ENCODE peak calls at places on chromosome 11, in four cellular contexts. F is DMS153; Q is stimulated activated effector memory CD8-positive, alpha-beta T cell treated with anti-CD3 and anti-CD28 coated beads, Interleukin-12 subunit alpha, Interleukin-12 subunit beta, amount 100 ng/mL, for 72 hours; L is endothelial cell. V is an unnamed sample.

GRCh38 chr11:63888170-63889086 is 28.5 kb downstream of the RCOR2 start:
- DNase-seq in F (peak), Q (peak), L (peak), V (no peak)

GRCh38 chr11:64136767-64137166 is 29.1 kb downstream of the MACROD1 start:
- DNase-seq in F (no peak), Q (no peak), L (no peak), V (no peak)

GRCh38 chr11:75760710-75761493 is 7.7 kb upstream of the DGAT2 start:
- DNase-seq in F (no peak), Q (no peak), L (no peak), V (no peak)

GRCh38 chr11:45513806-45514340 is 151.5 kb downstream of the CHST1 start:
- DNase-seq in F (no peak), Q (no peak), L (no peak), V (no peak)

GRCh38 chr11:33778682-33779081 is 4.4 kb upstream of the FBXO3 start:
- DNase-seq in F (no peak), Q (no peak), L (no peak), V (peak)

GRCh38 chr11:109729761-109730160 is 307.8 kb downstream of the C11orf87 start:
- DNase-seq in F (peak), Q (no peak), L (no peak), V (no peak)

GRCh38 chr11:42591841-42592240 is 720.0 kb upstream of the API5 start:
- DNase-seq in F (no peak), Q (no peak), L (no peak), V (no peak)

GRCh38 chr11:70688142-70688541 is 289.8 kb downstream of the CTTN start:
- DNase-seq in F (no peak), Q (no peak), L (no peak), V (no peak)

GRCh38 chr11:106625566-106625965 is 392.7 kb downstream of the GUCY1A2 start:
- DNase-seq in F (no peak), Q (no peak), L (no peak), V (no peak)

GRCh38 chr11:1873048-1873812 is 18.5 kb downstream of the PRR33 start:
- DNase-seq in F (no peak), Q (no peak), L (no peak), V (no peak)

GRCh38 chr11:78079232-78080083 is at the start of gene NDUFC2:
- DNase-seq in F (peak), Q (peak), L (peak), V (peak)

GRCh38 chr11:45285931-45286632 is at the start of gene SYT13:
- DNase-seq in F (peak), Q (no peak), L (peak), V (peak)

GRCh38 chr11:3841426-3842304 is 906 bp upstream of the RHOG start:
- DNase-seq in F (peak), Q (peak), L (peak), V (peak)

GRCh38 chr11:93753241-93753640 is 11.8 kb downstream of the C11orf54 start:
- DNase-seq in F (no peak), Q (no peak), L (no peak), V (no peak)

GRCh38 chr11:101974255-101974654 is 57.9 kb upstream of the ANGPTL5 start:
- DNase-seq in F (no peak), Q (no peak), L (no peak), V (no peak)

GRCh38 chr11:118152552-118153471 is at the start of gene SCN4B:
- DNase-seq in F (peak), Q (no peak), L (peak), V (peak)

GRCh38 chr11:130999086-130999485 is 82.8 kb upstream of the SNX19 start:
- DNase-seq in F (no peak), Q (no peak), L (no peak), V (no peak)

GRCh38 chr11:47044112-47044511 is 107.6 kb downstream of the CSTPP1 start:
- DNase-seq in F (no peak), Q (no peak), L (no peak), V (no peak)

GRCh38 chr11:129372609-129373488 is 2.8 kb upstream of the BARX2 start:
- DNase-seq in F (no peak), Q (no peak), L (peak), V (peak)

GRCh38 chr11:121613724-121614123 is 161.0 kb upstream of the SORL1-AS1 start:
- DNase-seq in F (peak), Q (no peak), L (no peak), V (no peak)

GRCh38 chr11:17019231-17019630 is 5.0 kb upstream of the PLEKHA7 start:
- DNase-seq in F (no peak), Q (no peak), L (no peak), V (no peak)

GRCh38 chr11:72352859-72353551 is 81.3 kb downstream of the CLPB start:
- DNase-seq in F (peak), Q (no peak), L (peak), V (no peak)

GRCh38 chr11:35376613-35377012 is 42.7 kb downstream of the SLC1A2 start:
- DNase-seq in F (no peak), Q (no peak), L (no peak), V (no peak)

GRCh38 chr11:61701298-61701993 is 21.3 kb downstream of the DAGLA start:
- DNase-seq in F (peak), Q (no peak), L (peak), V (peak)

V was measured in retina.